ENCODE peak calls at places on chromosomes 2 and 18, in five cellular contexts. G, K, E, F and C are unnamed samples.

GRCh38 chr2:66434679-66435548 is at the start of gene MEIS1:
- DNase-seq in E (peak), F (peak), K (peak), G (peak), C (peak)

GRCh38 chr2:85602476-85603234 is at the start of gene TMEM150A:
- DNase-seq in E (peak), G (peak), K (peak), F (peak), C (peak)

GRCh38 chr2:101263377-101263800 is 10.7 kb downstream of the CNOT11 start:
- DNase-seq in F (no peak), K (no peak), G (no peak), E (no peak), C (no peak)

GRCh38 chr2:199977984-199978415 is 22.6 kb downstream of the MAIP1 start:
- DNase-seq in K (peak), E (no peak), F (peak), G (peak), C (no peak)

GRCh38 chr2:229714736-229715541 is 584 bp upstream of the DNER start:
- DNase-seq in F (peak), G (peak), E (peak), K (peak), C (peak)

GRCh38 chr2:232196802-232197201 is 181.7 kb upstream of the ALPP start:
- DNase-seq in E (no peak), K (no peak), G (no peak), F (no peak), C (no peak)

GRCh38 chr2:134231965-134232340 is 21.9 kb upstream of the MGAT5 start:
- DNase-seq in K (peak), G (peak), E (no peak), F (peak), C (no peak)

GRCh38 chr2:226661789-226662545 is 137.7 kb downstream of the IRS1 start:
- DNase-seq in G (peak), F (peak), K (peak), E (no peak), C (no peak)

GRCh38 chr2:127439343-127439742 is 21.1 kb downstream of the PROC start:
- DNase-seq in G (no peak), K (no peak), F (no peak), E (no peak), C (no peak)

GRCh38 chr2:219706823-219707281 is 79.4 kb downstream of the SLC4A3 start:
- DNase-seq in G (no peak), F (peak), E (no peak), K (peak), C (no peak)

GRCh38 chr18:49178736-49179135 is 228.0 kb upstream of the SMAD7 start:
- DNase-seq in G (peak), E (no peak), K (no peak), F (peak), C (no peak)

GRCh38 chr18:32566960-32567359 is 96.3 kb upstream of the GAREM1 start:
- DNase-seq in G (no peak), K (no peak), E (no peak), F (no peak), C (no peak)

GRCh38 chr2:130864830-130865229 is 28.1 kb downstream of the ARHGEF4 start:
- DNase-seq in F (peak), G (peak), E (no peak), K (no peak), C (no peak)

GRCh38 chr18:62398291-62398690 is 73.2 kb downstream of the TNFRSF11A start:
- DNase-seq in K (no peak), E (no peak), F (no peak), G (no peak), C (no peak)

GRCh38 chr2:45134726-45135125 is 125.5 kb upstream of the SIX2 start:
- DNase-seq in E (no peak), G (peak), K (no peak), F (peak), C (no peak)

GRCh38 chr18:79257480-79257879 is 138.2 kb upstream of the NFATC1 start:
- DNase-seq in F (no peak), G (no peak), K (no peak), E (no peak), C (no peak)

GRCh38 chr2:181371782-181372292 is 85.3 kb upstream of the ITGA4 start:
- DNase-seq in G (no peak), E (no peak), F (peak), K (peak), C (no peak)

GRCh38 chr2:73963385-73964120 is 21.2 kb upstream of the TET3 start:
- DNase-seq in F (no peak), E (no peak), G (no peak), K (no peak), C (no peak)

DNA sequence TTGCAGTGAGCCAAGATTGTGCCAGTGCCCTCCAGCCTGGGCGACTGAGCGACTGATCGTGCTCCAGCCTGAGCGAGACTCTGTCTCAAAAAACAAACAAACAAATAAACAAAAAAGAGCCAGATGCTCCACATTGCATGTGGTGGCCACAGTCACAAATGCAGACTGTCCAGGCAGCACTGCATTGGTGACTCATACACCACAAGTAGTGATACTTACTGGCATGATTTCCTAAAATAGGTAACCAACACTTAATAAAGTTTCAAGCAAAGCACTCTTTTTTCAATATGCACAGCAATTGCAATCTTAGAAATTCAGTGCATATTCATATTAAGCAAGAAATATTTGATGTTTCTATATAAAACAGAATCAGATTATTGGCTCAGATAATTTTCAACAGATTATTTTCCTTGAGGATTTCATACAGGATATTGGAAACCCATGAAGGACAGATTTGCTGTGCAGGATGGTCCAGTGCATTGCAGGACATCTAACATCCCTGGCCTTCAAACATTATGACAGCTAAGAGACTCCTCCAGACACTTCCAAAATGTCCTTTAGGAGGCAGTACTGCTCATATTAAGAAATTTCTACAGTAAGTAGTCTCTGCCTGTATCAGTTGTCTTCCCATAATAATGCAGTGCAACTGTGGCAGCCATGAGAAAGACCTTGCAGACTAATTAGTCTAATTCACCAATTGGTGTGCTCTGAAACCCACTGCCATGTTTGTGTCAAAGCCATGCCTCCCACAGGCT is 10.5 kb upstream of the SLC1A4 start:
- DNase-seq in K (peak), F (peak), E (peak), G (peak), C (no peak)
- TF ChIP-seq CTCF in K (peak), F (peak), E (no peak), G (peak), C (no peak)

GRCh38 chr2:224099846-224100643 is 61.0 kb upstream of the SERPINE2 start:
- DNase-seq in F (no peak), K (no peak), E (no peak), G (no peak), C (no peak)

GRCh38 chr2:224103603-224104002 is 64.5 kb upstream of the SERPINE2 start:
- DNase-seq in K (no peak), F (no peak), G (no peak), E (no peak), C (no peak)

GRCh38 chr2:224101820-224102630 is 62.9 kb upstream of the SERPINE2 start:
- DNase-seq in G (peak), K (peak), E (no peak), F (peak), C (no peak)

DNA sequence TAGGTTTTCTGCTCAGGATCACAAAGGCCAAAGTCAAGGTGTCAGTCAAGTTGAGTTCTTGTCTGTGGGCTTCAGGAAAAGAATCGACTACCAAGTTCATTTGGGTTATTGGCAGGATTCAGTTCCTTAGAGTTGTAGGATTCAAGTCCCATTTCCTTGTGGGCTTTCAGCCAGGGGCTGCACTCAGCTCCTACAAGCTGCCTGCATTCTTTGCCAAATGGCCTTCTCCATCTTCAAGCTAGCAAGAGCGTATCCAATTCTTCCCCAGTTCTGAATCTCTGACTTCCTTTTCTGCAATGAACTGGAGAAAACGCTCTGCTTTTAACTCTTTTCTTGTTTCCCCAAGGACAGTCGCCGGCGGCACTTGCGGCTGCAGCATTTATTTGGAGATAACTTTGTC is 59.4 kb upstream of the SERPINE2 start:
- DNase-seq in K (no peak), F (peak), E (no peak), G (no peak), C (no peak)
- TF ChIP-seq CTCF in K (no peak), F (no peak), E (no peak), G (no peak), C (no peak)

GRCh38 chr2:63159262-63159661 is 108.6 kb downstream of the OTX1 start:
- DNase-seq in G (no peak), K (no peak), E (no peak), F (no peak), C (no peak)

GRCh38 chr2:63163231-63163845 is 112.7 kb downstream of the OTX1 start:
- DNase-seq in F (no peak), E (no peak), K (no peak), G (no peak), C (no peak)
- TF ChIP-seq CTCF in F (no peak), E (no peak), K (peak), G (no peak), C (peak)

GRCh38 chr2:39379643-39380524 is 57.2 kb downstream of the MAP4K3 start:
- DNase-seq in F (peak), K (peak), E (no peak), G (peak), C (no peak)
- TF ChIP-seq CTCF in F (peak), K (peak), E (no peak), G (peak), C (peak)

DNA sequence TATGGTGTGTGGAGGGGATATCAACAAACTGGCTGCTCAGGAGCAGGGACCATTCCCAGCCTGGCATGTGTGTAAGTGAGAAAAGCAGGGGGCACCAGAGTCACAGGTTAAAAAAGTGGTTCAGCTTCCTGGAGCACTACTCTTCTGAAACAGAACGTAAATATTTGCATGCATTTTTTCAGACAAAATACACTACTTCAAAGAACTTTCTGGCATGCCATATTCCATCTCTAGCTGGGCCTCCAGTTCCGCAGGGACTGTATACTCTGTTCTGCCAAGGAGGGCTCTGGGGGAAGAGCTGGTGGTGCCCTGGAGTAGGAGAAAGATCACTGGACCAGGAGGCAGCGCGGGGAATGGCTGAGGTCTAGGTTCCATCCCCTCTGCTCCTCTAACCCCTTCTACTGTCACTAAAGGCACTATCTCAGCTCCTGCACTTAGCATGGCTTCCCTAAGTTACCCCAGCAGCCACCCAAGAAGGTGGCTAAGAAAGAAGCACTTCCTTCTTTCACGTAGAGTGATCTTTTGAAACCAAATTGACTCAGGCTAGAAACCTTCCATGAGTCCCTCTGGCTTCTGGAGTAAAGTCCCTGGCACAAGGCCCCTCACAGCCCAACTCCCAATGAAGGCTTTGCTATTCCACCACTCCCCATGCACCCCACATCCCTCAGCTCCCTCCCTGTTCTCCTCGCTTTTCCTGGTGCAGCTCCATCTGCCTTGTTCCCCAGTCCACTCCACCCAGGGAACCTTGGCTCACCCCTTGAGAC is 57.6 kb upstream of the CABLES1 start:
- DNase-seq in G (no peak), F (peak), E (no peak), K (no peak), C (no peak)
- TF ChIP-seq CTCF in G (no peak), F (peak), E (no peak), K (no peak), C (peak)

DNA sequence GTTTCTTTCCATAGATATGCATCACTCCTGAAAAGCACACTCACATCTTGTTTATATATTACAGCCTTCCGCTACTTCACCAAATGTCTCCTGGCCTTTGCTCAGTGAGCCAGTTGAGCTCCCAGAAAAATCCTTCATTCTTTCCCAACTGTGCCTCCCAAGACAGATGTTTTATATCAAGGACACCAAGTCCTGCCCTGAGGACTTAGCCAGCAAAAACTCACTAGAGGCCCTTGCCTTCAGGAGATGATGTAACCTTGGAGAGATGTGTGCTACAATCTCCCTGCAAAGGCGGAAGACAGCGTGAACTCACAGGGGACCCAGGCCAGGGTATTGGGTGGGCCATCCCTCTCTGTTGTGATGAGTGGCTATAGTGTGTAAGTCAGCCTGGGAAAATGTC is 86.1 kb upstream of the CTAGE1 start:
- DNase-seq in G (peak), K (peak), F (peak), E (no peak), C (no peak)
- TF ChIP-seq CTCF in G (no peak), K (no peak), F (no peak), E (no peak), C (no peak)

GRCh38 chr18:22325396-22325795 is 92.3 kb downstream of the CTAGE1 start:
- DNase-seq in E (no peak), F (no peak), K (no peak), G (peak), C (no peak)

GRCh38 chr18:22320155-22320554 is 97.6 kb downstream of the CTAGE1 start:
- DNase-seq in E (no peak), F (no peak), G (no peak), K (no peak), C (no peak)

GRCh38 chr18:22322251-22322691 is 95.4 kb downstream of the CTAGE1 start:
- DNase-seq in F (peak), K (no peak), E (no peak), G (no peak), C (no peak)

GRCh38 chr18:22320736-22321135 is 97.0 kb downstream of the CTAGE1 start:
- DNase-seq in G (no peak), K (no peak), F (peak), E (no peak), C (no peak)

DNA sequence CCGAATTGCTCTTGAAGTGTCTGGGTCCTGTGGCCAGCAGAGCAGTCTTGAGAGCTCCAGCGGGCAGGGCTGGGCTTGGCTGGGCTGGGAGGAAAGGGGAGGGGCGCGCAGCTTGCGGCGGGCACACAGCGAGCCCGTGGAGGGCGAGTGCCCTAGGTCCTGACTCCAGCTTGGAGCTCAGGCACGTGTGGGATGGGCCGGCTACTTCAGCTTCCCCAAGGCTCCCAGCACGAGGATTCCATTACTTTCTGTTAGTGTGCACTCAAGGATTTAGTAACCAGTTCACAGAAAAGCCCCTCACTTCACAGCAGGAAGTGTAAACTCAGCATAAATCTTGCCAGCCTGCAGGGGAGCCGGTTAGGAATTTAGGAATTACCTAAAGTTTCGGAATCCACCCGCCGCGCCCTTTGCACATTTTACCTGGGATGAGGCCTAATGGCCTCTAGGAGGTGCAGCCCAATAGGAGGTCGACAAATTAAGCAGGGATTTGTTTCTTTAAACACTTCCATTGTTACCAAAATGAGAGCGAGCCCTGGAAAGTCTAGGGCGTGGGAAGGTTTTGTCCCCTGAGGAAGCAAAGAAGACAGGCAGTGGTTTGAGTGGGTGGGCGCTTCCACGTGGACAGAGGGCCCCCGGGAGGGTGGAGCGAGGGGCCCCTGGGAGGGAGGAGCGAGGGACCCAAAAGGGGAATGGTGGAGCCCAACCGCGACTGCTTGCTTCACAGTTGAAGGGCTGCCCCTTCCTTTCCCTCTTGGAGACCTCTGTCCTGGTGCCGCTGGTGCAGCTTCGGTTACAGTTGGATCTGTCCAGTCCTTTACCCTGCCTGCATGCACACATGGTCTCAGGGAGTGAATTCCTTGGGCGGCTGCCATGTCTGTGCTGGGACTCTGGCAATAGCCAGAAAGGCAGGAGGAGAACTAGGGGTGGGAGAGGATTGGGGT is 93.3 kb downstream of the CTAGE1 start:
- DNase-seq in K (no peak), F (peak), G (peak), E (peak), C (peak)
- TF ChIP-seq CTCF in K (peak), F (peak), G (peak), E (no peak), C (peak)

GRCh38 chr2:158095912-158096311 is 5.8 kb upstream of the UPP2 start:
- DNase-seq in G (no peak), K (no peak), F (no peak), E (no peak), C (no peak)
- TF ChIP-seq CTCF in G (no peak), K (no peak), F (no peak), E (no peak), C (peak)

DNA sequence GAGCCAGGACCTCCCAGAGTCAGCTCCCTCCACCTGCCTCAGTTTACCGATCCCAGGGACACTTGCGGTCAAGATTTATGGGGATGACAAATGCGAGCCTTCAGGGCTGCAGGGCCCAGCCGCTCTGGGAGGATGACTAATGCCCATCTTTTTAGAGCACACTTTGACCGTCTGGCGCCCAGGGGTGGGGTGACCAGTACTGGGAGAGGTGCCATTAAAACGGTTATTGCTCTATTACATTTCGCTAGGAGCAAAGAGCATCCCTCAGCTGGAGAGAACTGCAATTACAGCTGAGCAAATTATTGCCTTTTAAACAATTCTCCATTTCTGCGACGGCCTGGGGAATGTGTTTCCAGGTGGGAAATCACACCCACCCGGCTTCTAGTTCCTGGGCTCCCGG is 42.6 kb upstream of the HPCAL1 start:
- DNase-seq in F (no peak), E (no peak), G (no peak), K (no peak), C (no peak)
- TF ChIP-seq CTCF in F (no peak), E (no peak), G (no peak), K (peak), C (no peak)